ENCODE peak calls at places on chromosomes 13 and 19, in ten cellular contexts. One of them, this sample, is unnamed.

GRCh38 chr19:40754611-40755247 is 3.7 kb downstream of the SNRPA start:
- DNase-seq in upper lobe of left lung: no peak
- DNase-seq in GM12878: no peak
- DNase-seq in adrenal gland: peak; percentile 69
- DNase-seq in pancreas: no peak
- DNase-seq in ovary: no peak
- DNase-seq in MM.1S: no peak
- DNase-seq in psoas muscle: no peak
- DNase-seq in upper lobe of right lung: no peak
- DNase-seq in A673: no peak
- DNase-seq in this sample: no peak

GRCh38 chr13:38348890-38349289 is 761 bp upstream of the UFM1 start:
- DNase-seq in upper lobe of left lung: no peak
- DNase-seq in GM12878: no peak
- DNase-seq in adrenal gland: no peak
- DNase-seq in pancreas: no peak
- DNase-seq in ovary: no peak
- DNase-seq in MM.1S: no peak
- DNase-seq in psoas muscle: no peak
- DNase-seq in upper lobe of right lung: no peak
- DNase-seq in A673: no peak
- DNase-seq in this sample: no peak

GRCh38 chr13:111633401-111633800 is 313.0 kb downstream of the TEX29 start:
- DNase-seq in upper lobe of left lung: no peak
- DNase-seq in GM12878: no peak
- DNase-seq in adrenal gland: no peak
- DNase-seq in pancreas: no peak
- DNase-seq in ovary: no peak
- DNase-seq in MM.1S: no peak
- DNase-seq in psoas muscle: no peak
- DNase-seq in upper lobe of right lung: no peak
- DNase-seq in A673: no peak
- DNase-seq in this sample: no peak

GRCh38 chr19:15126511-15126910 is 19.3 kb downstream of the SYDE1 start:
- DNase-seq in upper lobe of left lung: no peak
- DNase-seq in GM12878: no peak
- DNase-seq in adrenal gland: no peak
- DNase-seq in pancreas: no peak
- DNase-seq in ovary: no peak
- DNase-seq in MM.1S: no peak
- DNase-seq in psoas muscle: no peak
- DNase-seq in upper lobe of right lung: no peak
- DNase-seq in A673: no peak
- DNase-seq in this sample: no peak

GRCh38 chr13:80989770-80990169 is 648.8 kb upstream of the SPRY2 start:
- DNase-seq in upper lobe of left lung: no peak
- DNase-seq in GM12878: no peak
- DNase-seq in adrenal gland: no peak
- DNase-seq in pancreas: no peak
- DNase-seq in ovary: no peak
- DNase-seq in MM.1S: no peak
- DNase-seq in psoas muscle: no peak
- DNase-seq in upper lobe of right lung: no peak
- DNase-seq in A673: no peak
- DNase-seq in this sample: no peak

GRCh38 chr19:23440207-23440606 is 44.9 kb upstream of the ZNF91 start:
- DNase-seq in upper lobe of left lung: no peak
- DNase-seq in GM12878: no peak
- DNase-seq in adrenal gland: no peak
- DNase-seq in pancreas: no peak
- DNase-seq in ovary: no peak
- DNase-seq in MM.1S: no peak
- DNase-seq in psoas muscle: no peak
- DNase-seq in upper lobe of right lung: no peak
- DNase-seq in A673: no peak
- DNase-seq in this sample: no peak

GRCh38 chr19:30161770-30162169 is 210.4 kb upstream of the ZNF536 start:
- DNase-seq in upper lobe of left lung: no peak
- DNase-seq in GM12878: no peak
- DNase-seq in adrenal gland: no peak
- DNase-seq in pancreas: no peak
- DNase-seq in ovary: no peak
- DNase-seq in MM.1S: no peak
- DNase-seq in psoas muscle: peak; percentile 3
- DNase-seq in upper lobe of right lung: no peak
- DNase-seq in A673: no peak
- DNase-seq in this sample: no peak

GRCh38 chr19:11530432-11530831 is 1.5 kb upstream of the ECSIT start:
- DNase-seq in upper lobe of left lung: peak; percentile 77
- DNase-seq in GM12878: no peak
- DNase-seq in adrenal gland: peak; percentile 97
- DNase-seq in pancreas: peak; percentile 84
- DNase-seq in ovary: peak; percentile 77
- DNase-seq in MM.1S: peak; percentile 68
- DNase-seq in psoas muscle: peak; percentile 86
- DNase-seq in upper lobe of right lung: peak; percentile 87
- DNase-seq in A673: peak; percentile 94
- DNase-seq in this sample: no peak

DNA sequence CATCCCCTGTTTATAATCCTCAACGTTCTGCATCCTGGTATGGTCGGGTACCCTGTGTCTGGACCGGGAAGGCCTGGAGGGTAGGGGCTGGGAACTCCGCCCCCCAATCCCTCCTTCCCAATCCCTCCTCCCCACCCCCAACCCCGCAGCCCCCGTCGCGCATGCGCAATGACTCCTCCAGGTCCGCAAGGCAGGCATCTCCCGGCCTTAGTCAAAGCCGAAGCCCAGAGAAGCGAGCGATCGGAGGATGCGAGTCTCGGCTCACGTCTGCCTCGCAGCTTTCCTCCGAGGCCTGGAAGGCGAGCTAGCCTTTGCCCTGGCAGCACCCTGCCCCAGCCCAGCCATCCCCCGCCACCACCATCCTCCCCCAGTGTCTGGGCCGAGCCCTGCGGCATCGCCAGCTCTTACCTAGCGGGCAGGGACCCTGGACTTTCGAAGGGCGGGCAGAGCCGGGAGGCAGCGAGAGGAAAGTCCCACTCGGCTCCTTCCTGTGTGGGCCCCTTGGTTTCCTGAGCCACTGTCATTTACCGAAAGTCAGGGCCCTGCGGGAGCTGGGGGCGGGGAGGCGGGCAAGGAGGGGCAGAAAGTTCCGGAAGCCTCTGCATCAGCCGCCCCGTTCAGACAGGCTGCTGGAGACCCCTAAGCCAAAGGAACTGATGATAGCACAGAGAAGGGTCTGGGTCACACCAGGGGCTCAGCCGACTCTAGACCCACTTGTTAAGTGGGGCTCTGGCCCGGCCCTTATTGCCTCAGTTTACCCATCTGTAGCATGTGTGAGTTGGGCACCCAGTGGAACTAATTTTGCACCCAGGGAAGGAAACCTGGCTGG is at the start of gene JAK3:
- DNase-seq in upper lobe of left lung: peak; percentile 87
- DNase-seq in GM12878: peak; percentile 77
- DNase-seq in adrenal gland: no peak
- DNase-seq in pancreas: peak; percentile 36
- DNase-seq in ovary: peak; percentile 83
- DNase-seq in MM.1S: peak; percentile 67
- DNase-seq in psoas muscle: no peak
- DNase-seq in upper lobe of right lung: no peak
- DNase-seq in A673: peak; percentile 88
- DNase-seq in this sample: peak; percentile 75
- H3K27ac ChIP-seq in upper lobe of left lung: peak within 1 kb of the TSS; percentile 93
- H3K27ac ChIP-seq in GM12878: peak within 1 kb of the TSS; percentile 71
- H3K27ac ChIP-seq in adrenal gland: no peak within 1 kb of the TSS
- H3K27ac ChIP-seq in pancreas: peak within 1 kb of the TSS; percentile 65
- H3K27ac ChIP-seq in ovary: peak within 1 kb of the TSS; percentile 82
- H3K27ac ChIP-seq in MM.1S: peak within 1 kb of the TSS; percentile 71
- H3K27ac ChIP-seq in psoas muscle: peak within 1 kb of the TSS; percentile 41
- H3K27ac ChIP-seq in upper lobe of right lung: peak within 1 kb of the TSS; percentile 85
- H3K27ac ChIP-seq in A673: peak within 1 kb of the TSS; percentile 59
- H3K27ac ChIP-seq in this sample: peak within 1 kb of the TSS; percentile 80

DNA sequence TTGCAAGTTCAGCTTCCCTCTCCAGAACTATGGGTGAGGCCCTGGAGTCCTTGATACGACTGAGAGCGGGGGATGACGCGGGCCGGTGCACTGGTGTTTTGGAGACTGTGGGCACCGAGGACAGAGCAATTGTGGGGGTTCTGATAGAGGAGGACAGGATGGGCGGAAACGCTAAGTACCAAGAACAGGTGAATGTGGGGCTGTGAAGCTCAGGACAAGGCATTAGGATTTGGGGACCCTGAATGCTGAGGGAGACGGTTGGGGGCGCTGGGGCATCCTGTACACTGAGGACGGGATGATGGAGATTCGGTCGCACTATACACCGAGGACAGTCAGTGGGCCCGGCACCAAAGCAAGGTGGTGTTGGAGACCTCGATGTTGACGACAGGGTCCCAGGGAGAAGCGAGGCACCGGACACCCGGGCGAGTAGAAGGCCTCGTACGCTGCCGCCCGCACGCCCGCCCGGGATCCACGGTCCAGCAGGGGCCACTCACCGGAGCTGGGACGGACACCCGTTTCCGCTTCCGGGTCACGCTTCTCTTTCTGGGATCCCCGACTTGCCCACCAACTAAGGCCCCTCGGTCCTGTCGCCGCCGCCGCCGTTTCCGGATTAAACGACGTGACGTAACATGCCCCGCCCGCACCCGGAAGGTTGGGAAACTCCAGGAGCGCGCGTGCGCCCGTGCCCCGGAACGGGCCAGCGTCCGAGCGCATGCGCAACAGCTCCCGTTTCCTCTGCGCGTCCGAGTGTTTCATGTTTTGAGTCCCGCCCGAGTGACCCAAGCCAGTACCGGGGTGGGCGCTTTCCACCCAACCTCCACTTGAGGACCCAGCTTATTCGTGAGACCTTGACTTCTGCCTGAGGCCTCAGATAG is at the start of gene CHMP2A:
- DNase-seq in upper lobe of left lung: peak; percentile 99
- DNase-seq in GM12878: peak; percentile 85
- DNase-seq in adrenal gland: peak; percentile 99
- DNase-seq in pancreas: peak; percentile 98
- DNase-seq in ovary: peak; percentile 99
- DNase-seq in MM.1S: peak; percentile 96
- DNase-seq in psoas muscle: peak; percentile 100
- DNase-seq in upper lobe of right lung: peak; percentile 99
- DNase-seq in A673: peak; percentile 98
- DNase-seq in this sample: peak; percentile 92
- H3K4me1 ChIP-seq in upper lobe of left lung: peaks cover 49% of the 10 kb centered on the region
- H3K4me1 ChIP-seq in GM12878: peaks cover 28% of the 10 kb centered on the region
- H3K4me1 ChIP-seq in adrenal gland: peaks cover 30% of the 10 kb centered on the region
- H3K4me1 ChIP-seq in pancreas: peaks cover 11% of the 10 kb centered on the region
- H3K4me1 ChIP-seq in ovary: peaks cover 16% of the 10 kb centered on the region
- H3K4me1 ChIP-seq in MM.1S: peaks cover 22% of the 10 kb centered on the region
- H3K4me1 ChIP-seq in psoas muscle: peaks cover 31% of the 10 kb centered on the region
- H3K4me1 ChIP-seq in upper lobe of right lung: peaks cover 34% of the 10 kb centered on the region
- H3K4me1 ChIP-seq in A673: peaks cover 14% of the 10 kb centered on the region
- H3K4me1 ChIP-seq in this sample: peaks cover 34% of the 10 kb centered on the region

GRCh38 chr13:26558912-26559485 is 1.5 kb downstream of the WASF3 start:
- DNase-seq in upper lobe of left lung: no peak
- DNase-seq in GM12878: no peak
- DNase-seq in adrenal gland: no peak
- DNase-seq in pancreas: no peak
- DNase-seq in ovary: no peak
- DNase-seq in MM.1S: no peak
- DNase-seq in psoas muscle: no peak
- DNase-seq in upper lobe of right lung: no peak
- DNase-seq in A673: no peak
- DNase-seq in this sample: no peak

GRCh38 chr13:26557051-26557392 is 461 bp upstream of the WASF3 start:
- DNase-seq in upper lobe of left lung: no peak
- DNase-seq in GM12878: no peak
- DNase-seq in adrenal gland: no peak
- DNase-seq in pancreas: no peak
- DNase-seq in ovary: no peak
- DNase-seq in MM.1S: no peak
- DNase-seq in psoas muscle: no peak
- DNase-seq in upper lobe of right lung: no peak
- DNase-seq in A673: no peak
- DNase-seq in this sample: no peak

GRCh38 chr13:26555413-26555812 is 2.1 kb upstream of the WASF3 start:
- DNase-seq in upper lobe of left lung: no peak
- DNase-seq in GM12878: no peak
- DNase-seq in adrenal gland: no peak
- DNase-seq in pancreas: no peak
- DNase-seq in ovary: no peak
- DNase-seq in MM.1S: no peak
- DNase-seq in psoas muscle: no peak
- DNase-seq in upper lobe of right lung: no peak
- DNase-seq in A673: no peak
- DNase-seq in this sample: no peak

GRCh38 chr13:26558074-26558805 is 757 bp downstream of the WASF3 start:
- DNase-seq in upper lobe of left lung: peak; percentile 86
- DNase-seq in GM12878: no peak
- DNase-seq in adrenal gland: no peak
- DNase-seq in pancreas: no peak
- DNase-seq in ovary: peak; percentile 22
- DNase-seq in MM.1S: no peak
- DNase-seq in psoas muscle: peak; percentile 56
- DNase-seq in upper lobe of right lung: no peak
- DNase-seq in A673: no peak
- DNase-seq in this sample: peak; percentile 67

DNA sequence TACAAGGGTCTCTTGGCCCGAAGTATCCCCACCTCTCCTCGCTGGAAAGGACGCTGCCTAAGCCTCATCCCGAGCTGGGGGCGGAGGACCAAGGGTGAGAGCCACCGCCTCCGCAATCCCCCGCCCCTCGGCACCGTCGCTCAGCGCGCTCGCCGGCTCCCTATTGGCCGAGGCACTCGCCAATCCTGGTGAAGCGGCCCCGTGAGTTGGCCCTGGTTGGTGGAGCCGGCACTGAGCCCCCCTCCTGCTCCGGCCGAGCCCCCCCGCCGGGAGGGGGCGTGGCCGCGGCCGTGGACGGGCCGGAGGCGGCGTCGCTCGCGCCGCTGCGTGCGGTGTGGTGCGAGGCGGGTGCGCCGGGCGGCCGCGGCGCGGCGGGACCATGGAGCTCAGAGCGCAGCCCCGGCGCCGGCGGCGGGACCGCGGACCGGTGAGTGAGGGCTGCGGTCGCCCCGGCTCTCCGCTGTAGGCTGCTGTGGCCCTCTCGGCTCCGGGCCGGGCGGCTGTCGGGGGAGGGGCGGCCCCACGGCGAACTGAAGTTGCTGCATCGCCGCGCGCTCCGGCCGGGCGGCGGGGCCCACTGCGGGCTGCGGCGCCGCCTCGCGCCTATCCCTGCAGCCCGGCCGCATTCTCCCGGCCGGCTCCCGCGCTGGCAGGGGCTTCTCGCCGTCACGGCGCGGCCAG is at the start of gene WASF3:
- DNase-seq in upper lobe of left lung: peak; percentile 96
- DNase-seq in GM12878: peak; percentile 3
- DNase-seq in adrenal gland: peak; percentile 97
- DNase-seq in pancreas: peak; percentile 96
- DNase-seq in ovary: peak; percentile 95
- DNase-seq in MM.1S: peak; percentile 96
- DNase-seq in psoas muscle: peak; percentile 97
- DNase-seq in upper lobe of right lung: peak; percentile 96
- DNase-seq in A673: peak; percentile 91
- DNase-seq in this sample: peak; percentile 36
- H3K27ac ChIP-seq in upper lobe of left lung: peak within 1 kb of the TSS; percentile 51
- H3K27ac ChIP-seq in GM12878: no peak within 1 kb of the TSS
- H3K27ac ChIP-seq in adrenal gland: no peak within 1 kb of the TSS
- H3K27ac ChIP-seq in pancreas: no peak within 1 kb of the TSS
- H3K27ac ChIP-seq in ovary: peak within 1 kb of the TSS; percentile 55
- H3K27ac ChIP-seq in MM.1S: no peak within 1 kb of the TSS
- H3K27ac ChIP-seq in psoas muscle: peak within 1 kb of the TSS; percentile 58
- H3K27ac ChIP-seq in upper lobe of right lung: peak within 1 kb of the TSS; percentile 51
- H3K27ac ChIP-seq in A673: no peak within 1 kb of the TSS
- H3K27ac ChIP-seq in this sample: peak within 1 kb of the TSS; percentile 59

DNA sequence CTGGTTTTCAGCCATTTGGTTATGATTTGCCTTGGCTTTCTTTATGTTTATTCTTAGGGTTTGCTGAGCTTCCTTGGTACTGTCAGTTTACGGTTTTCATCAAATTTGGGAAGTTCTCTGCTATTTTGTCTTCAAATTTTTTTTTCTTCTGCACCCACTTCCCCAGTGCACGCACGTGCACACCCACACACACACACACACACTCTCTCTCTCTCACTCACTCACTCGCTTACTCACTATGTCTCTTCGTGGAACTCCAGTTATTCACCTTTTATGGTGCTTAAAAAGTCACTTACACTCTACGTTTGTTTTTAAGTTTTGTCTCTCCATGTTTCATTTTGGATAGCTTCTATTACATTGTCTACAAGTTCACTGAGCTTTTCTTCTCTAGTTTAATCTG is 7.1 kb downstream of the AKAP11 start:
- DNase-seq in upper lobe of left lung: no peak
- DNase-seq in GM12878: no peak
- DNase-seq in adrenal gland: no peak
- DNase-seq in pancreas: no peak
- DNase-seq in ovary: no peak
- DNase-seq in MM.1S: no peak
- DNase-seq in psoas muscle: no peak
- DNase-seq in upper lobe of right lung: no peak
- DNase-seq in A673: no peak
- DNase-seq in this sample: no peak
- H3K4me1 ChIP-seq in upper lobe of left lung: peaks cover 29% of the 10 kb centered on the region
- H3K4me1 ChIP-seq in GM12878: peaks cover 26% of the 10 kb centered on the region
- H3K4me1 ChIP-seq in adrenal gland: no peaks in the 10 kb centered on the region
- H3K4me1 ChIP-seq in pancreas: no peaks in the 10 kb centered on the region
- H3K4me1 ChIP-seq in ovary: peaks cover 3% of the 10 kb centered on the region
- H3K4me1 ChIP-seq in MM.1S: peaks cover 5% of the 10 kb centered on the region
- H3K4me1 ChIP-seq in psoas muscle: no peaks in the 10 kb centered on the region
- H3K4me1 ChIP-seq in upper lobe of right lung: peaks cover 23% of the 10 kb centered on the region
- H3K4me1 ChIP-seq in A673: peaks cover 15% of the 10 kb centered on the region
- H3K4me1 ChIP-seq in this sample: no peaks in the 10 kb centered on the region

This sample was measured in ascending aorta.